ENCODE peak calls at places on chromosomes 1 and 21, in eight cellular contexts. H is ovary, M is IMR-90, V is prostate gland, S is esophagus squamous epithelium, B is breast epithelium, Y is adrenal gland, A is HepG2. D is an unnamed sample.

GRCh38 chr1:164703415-164703814 is 144.4 kb downstream of the PBX1 start:
- DNase-seq in M (no peak), H (no peak), A (no peak), S (no peak), B (no peak), Y (no peak), V (no peak), D (no peak)

GRCh38 chr21:45102391-45102932 is 28.1 kb downstream of the ADARB1 start:
- DNase-seq in S (no peak), H (no peak), B (no peak), A (no peak), M (no peak), V (peak; percentile 48), Y (peak; percentile 49), D (peak; percentile 35)

GRCh38 chr1:41743361-41743760 is 175.4 kb downstream of the HIVEP3 start:
- DNase-seq in A (no peak), V (no peak), B (no peak), H (no peak), S (no peak), Y (no peak), M (peak; percentile 88), D (no peak)

GRCh38 chr1:63368131-63368530 is 704 bp downstream of the ALG6 start:
- DNase-seq in M (no peak), S (no peak), Y (no peak), A (peak; percentile 4), V (no peak), H (no peak), B (no peak), D (no peak)

GRCh38 chr1:33055210-33055991 is 18.7 kb upstream of the AK2 start:
- DNase-seq in S (no peak), H (peak; percentile 74), A (peak; percentile 88), M (peak; percentile 87), B (peak; percentile 64), V (peak; percentile 66), Y (peak; percentile 91), D (peak; percentile 77)

GRCh38 chr1:239456788-239457187 is 70.4 kb downstream of the CHRM3 start:
- DNase-seq in S (no peak), B (no peak), H (no peak), Y (no peak), V (no peak), M (no peak), A (no peak), D (no peak)

GRCh38 chr1:64472805-64473204 is 2.9 kb downstream of the CACHD1 start:
- DNase-seq in M (no peak), Y (no peak), A (no peak), B (no peak), H (no peak), V (no peak), S (no peak), D (no peak)

GRCh38 chr1:17437260-17438175 is 2.0 kb downstream of the RCC2 start:
- DNase-seq in M (peak; percentile 36), S (no peak), V (no peak), H (peak; percentile 72), A (no peak), Y (peak; percentile 47), B (no peak), D (peak; percentile 48)

GRCh38 chr1:16125483-16125882 is 30.4 kb downstream of the EPHA2 start:
- DNase-seq in A (no peak), S (no peak), Y (no peak), B (no peak), V (no peak), M (no peak), H (no peak), D (no peak)

GRCh38 chr21:46381521-46381920 is 57.6 kb downstream of the PCNT start:
- DNase-seq in A (no peak), B (no peak), Y (no peak), V (no peak), S (no peak), M (no peak), H (no peak), D (no peak)

GRCh38 chr1:199449681-199450080 is 577.8 kb upstream of the NR5A2 start:
- DNase-seq in H (no peak), B (no peak), Y (no peak), V (no peak), A (no peak), S (no peak), M (no peak), D (no peak)
- H3K27ac ChIP-seq in H (no peak overlapping the region), B (no peak overlapping the region), Y (no peak overlapping the region), V (no peak overlapping the region), A (no peak overlapping the region), S (no peak overlapping the region), M (no peak overlapping the region), D (no peak overlapping the region)

GRCh38 chr1:228486596-228487335 is 416 bp upstream of the RNF187 start:
- DNase-seq in S (peak; percentile 46), V (peak; percentile 36), A (peak; percentile 72), Y (peak; percentile 83), M (peak; percentile 86), B (peak; percentile 62), H (peak; percentile 81), D (peak; percentile 67)
- TF ChIP-seq POLR2A in S (no peak), V (no peak), A (no peak), Y (no peak), M (no peak), B (no peak), H (peak; percentile 30), D (peak; percentile 60)

GRCh38 chr1:3038113-3038551 is 16.9 kb downstream of the ACTRT2 start:
- DNase-seq in S (no peak), Y (peak; percentile 12), H (no peak), B (peak; percentile 37), A (no peak), M (no peak), V (no peak), D (no peak)

GRCh38 chr1:3035871-3036645 is 14.8 kb downstream of the ACTRT2 start:
- DNase-seq in B (no peak), M (no peak), S (no peak), A (no peak), H (no peak), Y (no peak), V (no peak), D (no peak)

GRCh38 chr1:3036646-3037280 is 15.5 kb downstream of the ACTRT2 start:
- DNase-seq in Y (no peak), B (no peak), A (no peak), M (no peak), S (no peak), V (no peak), H (no peak), D (no peak)

GRCh38 chr1:3038571-3039181 is 17.4 kb downstream of the ACTRT2 start:
- DNase-seq in Y (no peak), H (no peak), B (peak; percentile 35), M (no peak), V (no peak), S (no peak), A (no peak), D (no peak)

GRCh38 chr1:3037281-3038040 is 16.2 kb downstream of the ACTRT2 start:
- DNase-seq in M (no peak), A (no peak), S (no peak), V (no peak), B (no peak), Y (no peak), H (no peak), D (no peak)
- H3K27me3 ChIP-seq in M (no peaks in the 10 kb centered on the region), A (peaks cover 15% of the 10 kb centered on the region), S (no peaks in the 10 kb centered on the region), V (peaks cover 10% of the 10 kb centered on the region), B (peaks cover 65% of the 10 kb centered on the region), Y (peaks cover 20% of the 10 kb centered on the region), H (no peaks in the 10 kb centered on the region), D (peaks cover 28% of the 10 kb centered on the region)

GRCh38 chr1:184480711-184481110 is 93.9 kb downstream of the C1orf21 start:
- DNase-seq in V (no peak), S (no peak), M (no peak), H (no peak), Y (no peak), B (no peak), A (no peak), D (no peak)

GRCh38 chr1:184485731-184486723 is 99.2 kb downstream of the C1orf21 start:
- DNase-seq in M (peak; percentile 33), B (no peak), A (no peak), Y (peak; percentile 31), V (no peak), S (no peak), H (no peak), D (no peak)

GRCh38 chr1:184482113-184482512 is 95.3 kb downstream of the C1orf21 start:
- DNase-seq in B (no peak), Y (peak; percentile 36), H (peak; percentile 78), A (no peak), V (no peak), S (no peak), M (peak; percentile 44), D (peak; percentile 62)

GRCh38 chr1:184479435-184480202 is 92.8 kb downstream of the C1orf21 start:
- DNase-seq in B (no peak), V (no peak), M (no peak), S (no peak), A (peak; percentile 5), Y (no peak), H (no peak), D (peak; percentile 31)

DNA sequence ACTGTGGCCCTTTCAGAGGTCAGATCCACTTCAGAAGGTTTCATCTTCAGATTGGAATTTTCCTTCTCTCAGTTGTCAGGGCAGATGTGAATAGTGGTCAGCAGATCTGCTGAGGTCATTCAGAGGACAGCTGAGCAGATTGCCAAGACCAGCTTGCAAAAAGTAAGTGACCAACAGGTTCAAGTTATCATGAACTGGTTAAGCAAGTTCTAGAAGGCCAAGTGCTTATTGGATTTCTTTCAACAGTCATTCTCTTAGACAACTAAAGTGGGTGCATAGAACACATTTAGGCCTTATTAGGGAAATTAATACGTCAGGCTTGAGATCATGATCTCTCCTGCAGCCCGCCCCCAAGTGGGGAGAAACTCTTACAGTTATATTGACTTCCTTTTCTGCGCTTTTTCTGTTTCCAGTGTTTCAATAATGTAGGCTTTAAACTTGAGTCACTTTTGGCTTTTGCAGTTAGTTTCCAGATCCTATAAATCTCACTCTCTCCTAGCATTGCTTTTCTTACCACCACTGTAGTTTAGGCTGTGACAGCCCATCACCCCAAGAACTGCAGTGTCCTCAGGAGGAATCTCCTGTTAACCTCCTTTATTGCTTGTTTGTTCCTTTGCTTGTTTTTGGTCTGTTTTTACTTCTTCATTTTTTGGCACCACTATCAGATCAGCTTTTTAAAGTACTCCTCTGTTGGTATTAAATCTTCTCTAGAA is 96.4 kb downstream of the C1orf21 start:
- DNase-seq in M (peak; percentile 83), Y (peak; percentile 54), H (no peak), B (no peak), A (no peak), V (peak; percentile 61), S (no peak), D (peak; percentile 38)
- H3K27ac ChIP-seq in M (no peak overlapping the region), Y (peak overlapping the region; percentile 74), H (no peak overlapping the region), B (peak overlapping the region; percentile 77), A (no peak overlapping the region), V (peak overlapping the region; percentile 79), S (peak overlapping the region; percentile 74), D (peak overlapping the region; percentile 67)

D was measured in transverse colon.